ENCODE peak calls at places on chromosomes 1 and 21, in five cellular contexts. L is lower leg skin, F is BJ, N is fibroblast of lung, V is germinal center. I is an unnamed sample.

GRCh38 chr1:47574451-47575165 is 136.8 kb downstream of the FOXD2 start:
- DNase-seq in L (no peak), V (no peak), F (no peak), N (no peak), I (peak; percentile 40)

GRCh38 chr1:31615939-31616338 is 1.6 kb upstream of the HCRTR1 start:
- DNase-seq in L (no peak), N (no peak), V (no peak), F (no peak), I (no peak)

GRCh38 chr1:174995121-174995520 is 4.6 kb upstream of the CACYBP start:
- DNase-seq in F (no peak), N (no peak), L (no peak), V (no peak), I (no peak)

GRCh38 chr1:116373451-116374339 is 651 bp downstream of the ATP1A1 start:
- DNase-seq in N (peak; percentile 38), L (peak; percentile 67), V (peak; percentile 46), F (no peak), I (peak; percentile 82)

GRCh38 chr1:226181996-226182714 is 4.4 kb downstream of the ACBD3 start:
- DNase-seq in F (no peak), V (peak; percentile 32), N (peak; percentile 57), L (peak; percentile 43), I (peak; percentile 54)

GRCh38 chr1:30325085-30325935 is 398.1 kb downstream of the MATN1 start:
- DNase-seq in V (no peak), N (no peak), F (no peak), L (no peak), I (peak; percentile 40)

GRCh38 chr1:58778593-58778992 is 5.3 kb downstream of the JUN start:
- DNase-seq in L (no peak), V (no peak), N (no peak), F (no peak), I (no peak)

GRCh38 chr1:233015965-233016364 is 65.6 kb downstream of the NTPCR start:
- DNase-seq in F (no peak), L (no peak), N (no peak), V (no peak), I (no peak)

GRCh38 chr1:91631718-91632330 is 131.2 kb downstream of the CDC7 start:
- DNase-seq in V (no peak), F (no peak), N (no peak), L (no peak), I (no peak)

GRCh38 chr1:12553963-12554362 is 64.0 kb downstream of the DHRS3 start:
- DNase-seq in L (no peak), N (no peak), V (no peak), F (no peak), I (no peak)

GRCh38 chr1:21451212-21451611 is 11.3 kb downstream of the NBPF3 start:
- DNase-seq in F (peak; percentile 67), N (peak; percentile 84), L (no peak), V (no peak), I (no peak)

GRCh38 chr1:15418811-15419515 is 9.3 kb downstream of the EFHD2 start:
- DNase-seq in F (no peak), N (no peak), L (no peak), V (no peak), I (no peak)

GRCh38 chr1:9719978-9720722 is 68.6 kb downstream of the PIK3CD start:
- DNase-seq in L (no peak), V (no peak), F (no peak), N (no peak), I (peak; percentile 75)

GRCh38 chr1:94298861-94299260 is 61.5 kb upstream of the ARHGAP29 start:
- DNase-seq in F (no peak), V (no peak), N (peak; percentile 83), L (peak; percentile 56), I (no peak)

GRCh38 chr1:111967067-111967690 is 22.3 kb downstream of the KCND3 start:
- DNase-seq in V (no peak), F (no peak), L (no peak), N (no peak), I (peak; percentile 52)

GRCh38 chr21:26850116-26850643 is 5.0 kb upstream of the ADAMTS1 start:
- DNase-seq in V (no peak), F (no peak), N (peak; percentile 75), L (no peak), I (no peak)

GRCh38 chr1:158290571-158290935 is 830 bp downstream of the CD1C start:
- DNase-seq in L (no peak), N (no peak), V (no peak), F (no peak), I (no peak)

GRCh38 chr21:40155563-40155962 is 288.3 kb downstream of the PCP4 start:
- DNase-seq in V (no peak), L (no peak), N (no peak), F (no peak), I (no peak)

GRCh38 chr1:234598974-234599616 is 10.9 kb downstream of the IRF2BP2 start:
- DNase-seq in N (no peak), F (no peak), V (no peak), L (peak; percentile 71), I (no peak)

GRCh38 chr21:31517664-31518402 is 141.7 kb upstream of the SOD1 start:
- DNase-seq in F (no peak), N (no peak), L (no peak), V (no peak), I (no peak)

GRCh38 chr1:162398999-162399580 is 12.8 kb downstream of the SH2D1B start:
- DNase-seq in L (no peak), N (no peak), V (no peak), F (no peak), I (no peak)

GRCh38 chr21:17491716-17492414 is 21.0 kb upstream of the CXADR start:
- DNase-seq in N (peak; percentile 98), V (no peak), F (peak; percentile 90), L (peak; percentile 32), I (no peak)

GRCh38 chr21:15894596-15894995 is 164.8 kb downstream of the USP25 start:
- DNase-seq in F (no peak), N (peak; percentile 56), L (no peak), V (no peak), I (no peak)

GRCh38 chr21:26795398-26795790 is 49.8 kb downstream of the ADAMTS1 start:
- DNase-seq in V (no peak), L (no peak), N (no peak), F (no peak), I (no peak)

GRCh38 chr21:44267655-44268142 is 6.0 kb upstream of the DNMT3L start:
- DNase-seq in V (no peak), L (no peak), N (peak; percentile 3), F (no peak), I (peak; percentile 76)

GRCh38 chr1:154869351-154870116 is 547 bp downstream of the KCNN3 start:
- DNase-seq in N (peak; percentile 13), F (no peak), V (no peak), L (no peak), I (peak; percentile 57)

GRCh38 chr1:41898191-41898713 is 20.5 kb downstream of the HIVEP3 start:
- DNase-seq in F (no peak), L (no peak), N (peak; percentile 69), V (no peak), I (no peak)

GRCh38 chr1:94560333-94560732 is 18.8 kb upstream of the F3 start:
- DNase-seq in L (no peak), F (no peak), N (no peak), V (no peak), I (no peak)

GRCh38 chr1:119542492-119542946 is 35.5 kb downstream of the HSD3B1 start:
- DNase-seq in L (no peak), V (no peak), F (no peak), N (no peak), I (no peak)

GRCh38 chr1:58909162-58909560 is 125.3 kb upstream of the JUN start:
- DNase-seq in V (no peak), L (no peak), F (no peak), N (peak; percentile 51), I (no peak)

GRCh38 chr1:39632491-39633417 is 6.7 kb downstream of the HEYL start:
- DNase-seq in F (peak; percentile 8), L (no peak), V (no peak), N (peak; percentile 63), I (peak; percentile 93)

GRCh38 chr1:33818071-33818470 is 45.8 kb upstream of the HMGB4 start:
- DNase-seq in L (no peak), V (no peak), N (no peak), F (no peak), I (peak; percentile 26)

GRCh38 chr1:3987669-3988235 is 87.7 kb upstream of the C1orf174 start:
- DNase-seq in L (no peak), V (no peak), N (no peak), F (no peak), I (no peak)

GRCh38 chr21:39681845-39682244 is 63.1 kb upstream of the IGSF5 start:
- DNase-seq in N (peak; percentile 43), V (no peak), L (no peak), F (peak; percentile 51), I (no peak)